ENCODE peak calls at places on chromosomes 4 and X, in four cellular contexts. One of them, this sample, is unnamed.
A peak's percentile ranks its signal among the peaks of the same experiment; 100 is the strongest.

GRCh38 chr4:5753766-5754528 is 42.9 kb downstream of the EVC start:
- DNase-seq in neural progenitor cell: no peak
- DNase-seq in GM23248: peak; percentile 87
- DNase-seq in PC-3: peak; percentile 82
- DNase-seq in this sample: no peak

GRCh38 chrX:15946783-15947550 is 92.4 kb upstream of the AP1S2 start:
- DNase-seq in neural progenitor cell: no peak
- DNase-seq in GM23248: peak; percentile 90
- DNase-seq in PC-3: peak; percentile 93
- DNase-seq in this sample: no peak

GRCh38 chr4:122104184-122104583 is 47.9 kb upstream of the BLTP1 start:
- DNase-seq in neural progenitor cell: no peak
- DNase-seq in GM23248: no peak
- DNase-seq in PC-3: no peak
- DNase-seq in this sample: no peak

GRCh38 chrX:150044556-150044955 is 106.3 kb upstream of the EOLA2 start:
- DNase-seq in neural progenitor cell: no peak
- DNase-seq in GM23248: peak; percentile 24
- DNase-seq in PC-3: peak; percentile 12
- DNase-seq in this sample: no peak

GRCh38 chr4:7070729-7071511 is 3.1 kb upstream of the GRPEL1 start:
- DNase-seq in neural progenitor cell: peak; percentile 87
- DNase-seq in GM23248: peak; percentile 80
- DNase-seq in PC-3: peak; percentile 90
- DNase-seq in this sample: peak; percentile 84

GRCh38 chr4:74671074-74671698 is 123.1 kb downstream of the BTC start:
- DNase-seq in neural progenitor cell: peak; percentile 68
- DNase-seq in GM23248: peak; percentile 86
- DNase-seq in PC-3: peak; percentile 90
- DNase-seq in this sample: peak; percentile 15

GRCh38 chr4:94534401-94535312 is 82.9 kb downstream of the PDLIM5 start:
- DNase-seq in neural progenitor cell: no peak
- DNase-seq in GM23248: no peak
- DNase-seq in PC-3: no peak
- DNase-seq in this sample: no peak

GRCh38 chr4:100095729-100096595 is 94.3 kb downstream of the DDIT4L start:
- DNase-seq in neural progenitor cell: peak; percentile 77
- DNase-seq in GM23248: peak; percentile 91
- DNase-seq in PC-3: peak; percentile 74
- DNase-seq in this sample: peak; percentile 53

GRCh38 chr4:86484241-86484640 is 109.9 kb upstream of the PTPN13 start:
- DNase-seq in neural progenitor cell: no peak
- DNase-seq in GM23248: no peak
- DNase-seq in PC-3: no peak
- DNase-seq in this sample: no peak

GRCh38 chr4:86482296-86482695 is 111.8 kb upstream of the PTPN13 start:
- DNase-seq in neural progenitor cell: peak; percentile 60
- DNase-seq in GM23248: no peak
- DNase-seq in PC-3: no peak
- DNase-seq in this sample: no peak

GRCh38 chr4:86482851-86483490 is 111.1 kb upstream of the PTPN13 start:
- DNase-seq in neural progenitor cell: peak; percentile 94
- DNase-seq in GM23248: peak; percentile 13
- DNase-seq in PC-3: peak; percentile 6
- DNase-seq in this sample: no peak

GRCh38 chr4:86481429-86481828 is 112.7 kb upstream of the PTPN13 start:
- DNase-seq in neural progenitor cell: peak; percentile 67
- DNase-seq in GM23248: no peak
- DNase-seq in PC-3: peak; percentile 3
- DNase-seq in this sample: no peak
- H3K4me2 ChIP-seq in neural progenitor cell: peak overlapping the region; percentile 88
- H3K4me2 ChIP-seq in GM23248: no peak overlapping the region
- H3K4me2 ChIP-seq in PC-3: no peak overlapping the region
- H3K4me2 ChIP-seq in this sample: no peak overlapping the region

GRCh38 chr4:13601060-13601459 is 26.5 kb downstream of the BOD1L1 start:
- DNase-seq in neural progenitor cell: no peak
- DNase-seq in GM23248: no peak
- DNase-seq in PC-3: no peak
- DNase-seq in this sample: peak; percentile 17
- H3K27ac ChIP-seq in neural progenitor cell: no peak overlapping the region
- H3K27ac ChIP-seq in GM23248: no peak overlapping the region
- H3K27ac ChIP-seq in PC-3: no peak overlapping the region
- H3K27ac ChIP-seq in this sample: peak overlapping the region; percentile 30

GRCh38 chrX:153517421-153517820 is at the start of gene ATP2B3:
- DNase-seq in neural progenitor cell: peak; percentile 51
- DNase-seq in GM23248: no peak
- DNase-seq in PC-3: no peak
- DNase-seq in this sample: no peak
- H3K4me2 ChIP-seq in neural progenitor cell: peak within 1 kb of the TSS; percentile 54
- H3K4me2 ChIP-seq in GM23248: no peak within 1 kb of the TSS
- H3K4me2 ChIP-seq in PC-3: no peak within 1 kb of the TSS
- H3K4me2 ChIP-seq in this sample: no peak within 1 kb of the TSS

DNA sequence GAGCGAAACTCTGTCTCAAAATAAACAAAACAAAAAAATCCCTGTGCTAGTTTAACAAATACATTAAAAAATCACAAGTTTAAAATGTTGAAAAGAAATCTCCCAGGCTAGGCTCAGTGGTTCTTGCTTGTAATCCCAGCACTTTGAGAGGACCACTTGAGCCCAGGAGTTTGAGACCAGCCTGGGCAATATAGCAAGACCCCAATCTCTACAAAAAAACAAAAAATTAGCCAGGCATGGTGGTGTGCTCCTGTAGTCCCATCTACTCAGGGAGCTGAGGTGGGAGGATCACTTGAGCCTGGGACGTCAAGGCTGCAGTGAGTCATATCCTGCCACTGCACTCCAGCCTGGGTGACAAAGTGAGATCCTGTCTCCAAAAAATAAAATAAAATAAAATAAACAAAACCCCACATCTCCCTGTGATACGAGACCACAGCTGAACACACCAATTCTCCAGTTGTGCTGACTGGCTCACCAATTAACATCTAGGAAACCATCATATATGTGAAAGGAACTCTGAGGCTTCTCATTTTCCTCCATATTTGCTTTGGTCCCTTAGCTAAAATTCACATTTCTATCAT is 7.3 kb downstream of the RPS4X start:
- DNase-seq in neural progenitor cell: no peak
- DNase-seq in GM23248: peak; percentile 59
- DNase-seq in PC-3: peak; percentile 61
- DNase-seq in this sample: no peak
- H3K27ac ChIP-seq in neural progenitor cell: no peak overlapping the region
- H3K27ac ChIP-seq in GM23248: peak overlapping the region; percentile 81
- H3K27ac ChIP-seq in PC-3: peak overlapping the region; percentile 75
- H3K27ac ChIP-seq in this sample: no peak overlapping the region